ENCODE peak calls at places on chromosomes 12 and 14, in seven cellular contexts. A, V, J, P, X, K and Y are unnamed samples.

GRCh38 chr12:26125451-26126339 is 858 bp upstream of the BHLHE41 start:
- DNase-seq in V (peak; percentile 78), P (peak; percentile 92), J (peak; percentile 83), A (peak; percentile 74), X (peak; percentile 90), K (peak; percentile 81), Y (no peak)

GRCh38 chr14:102777711-102778615 is 714 bp downstream of the TRAF3 start:
- DNase-seq in J (peak; percentile 72), K (no peak), P (peak; percentile 46), X (no peak), A (no peak), V (no peak), Y (peak; percentile 39)

GRCh38 chr14:89228921-89229639 is 188.0 kb downstream of the FOXN3 start:
- DNase-seq in J (no peak), P (no peak), K (no peak), X (no peak), V (no peak), A (peak; percentile 49), Y (no peak)

GRCh38 chr12:103765322-103765721 is 75.7 kb downstream of the NT5DC3 start:
- DNase-seq in J (no peak), X (no peak), K (no peak), V (no peak), P (no peak), A (no peak), Y (no peak)

GRCh38 chr12:32344047-32344446 is 55.3 kb upstream of the FGD4 start:
- DNase-seq in X (no peak), A (no peak), V (no peak), J (no peak), P (peak; percentile 12), K (no peak), Y (no peak)

GRCh38 chr12:107448198-107448597 is 237.4 kb upstream of the PWP1 start:
- DNase-seq in X (no peak), P (no peak), J (peak; percentile 40), K (no peak), A (no peak), V (no peak), Y (no peak)

GRCh38 chr12:16588812-16589211 is 17.1 kb downstream of the LMO3 start:
- DNase-seq in P (no peak), A (no peak), X (no peak), J (no peak), K (no peak), V (no peak), Y (no peak)

GRCh38 chr14:41000350-41000749 is 606.3 kb upstream of the LRFN5 start:
- DNase-seq in K (no peak), X (no peak), J (no peak), A (no peak), P (no peak), V (no peak), Y (no peak)

GRCh38 chr12:124538194-124539082 is 29.0 kb downstream of the NCOR2 start:
- DNase-seq in X (no peak), A (no peak), P (no peak), J (peak; percentile 72), V (no peak), K (no peak), Y (no peak)
- H3K27ac ChIP-seq in X (peak overlapping the region; percentile 73), A (peak overlapping the region; percentile 69), P (no peak overlapping the region), J (peak overlapping the region; percentile 96), V (no peak overlapping the region), K (peak overlapping the region; percentile 61), Y (no peak overlapping the region)

DNA sequence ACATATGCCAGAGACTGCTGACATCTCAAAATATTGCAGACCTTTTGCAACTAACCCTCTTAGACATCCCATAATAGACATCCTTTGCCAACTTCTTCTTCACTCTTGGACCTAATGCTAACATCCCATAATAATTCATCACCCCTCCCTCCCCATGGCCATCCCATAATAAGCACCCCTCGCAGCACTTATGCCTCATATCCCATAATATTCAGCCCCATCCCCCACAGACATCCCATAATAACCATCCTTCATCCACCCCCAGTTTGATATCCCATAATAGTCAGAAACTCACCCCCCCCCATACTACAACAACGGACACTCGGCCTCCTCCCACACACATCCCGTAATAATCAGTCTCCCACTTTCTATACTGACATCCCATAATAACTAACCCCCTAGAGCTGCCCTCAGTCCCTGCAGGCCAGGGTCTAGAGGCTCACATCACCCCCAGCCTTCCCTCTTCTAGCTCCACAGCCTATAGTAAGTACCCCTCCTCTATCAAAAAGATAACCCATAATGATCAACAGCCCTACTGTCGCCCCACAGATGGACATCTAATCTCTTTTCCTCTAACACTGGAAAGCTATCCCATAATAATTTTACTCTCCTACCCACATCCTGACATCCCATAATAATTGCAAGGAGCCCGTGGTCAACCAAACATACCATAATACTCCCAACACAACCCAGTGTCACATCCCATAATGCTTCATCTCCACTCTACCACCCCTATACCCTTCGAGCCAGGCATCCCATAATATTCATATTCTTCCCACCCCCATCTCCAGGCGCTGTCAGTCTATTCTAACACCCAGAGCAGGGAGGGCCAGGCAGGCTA is 792 bp upstream of the CHD4 start:
- DNase-seq in X (peak; percentile 82), V (peak; percentile 59), A (peak; percentile 77), J (peak; percentile 66), K (peak; percentile 76), P (peak; percentile 83), Y (peak; percentile 77)
- H3K4me1 ChIP-seq in X (peaks cover 43% of the 10 kb centered on the region), V (peaks cover 15% of the 10 kb centered on the region), A (peaks cover 48% of the 10 kb centered on the region), J (peaks cover 60% of the 10 kb centered on the region), K (peaks cover 41% of the 10 kb centered on the region), P (peaks cover 49% of the 10 kb centered on the region), Y (peaks cover 46% of the 10 kb centered on the region)

GRCh38 chr12:120631097-120631496 is 9.3 kb upstream of the CABP1 start:
- DNase-seq in P (no peak), A (no peak), V (no peak), K (no peak), X (no peak), J (no peak), Y (no peak)
- H3K27ac ChIP-seq in P (no peak overlapping the region), A (no peak overlapping the region), V (no peak overlapping the region), K (no peak overlapping the region), X (no peak overlapping the region), J (no peak overlapping the region), Y (no peak overlapping the region)

DNA sequence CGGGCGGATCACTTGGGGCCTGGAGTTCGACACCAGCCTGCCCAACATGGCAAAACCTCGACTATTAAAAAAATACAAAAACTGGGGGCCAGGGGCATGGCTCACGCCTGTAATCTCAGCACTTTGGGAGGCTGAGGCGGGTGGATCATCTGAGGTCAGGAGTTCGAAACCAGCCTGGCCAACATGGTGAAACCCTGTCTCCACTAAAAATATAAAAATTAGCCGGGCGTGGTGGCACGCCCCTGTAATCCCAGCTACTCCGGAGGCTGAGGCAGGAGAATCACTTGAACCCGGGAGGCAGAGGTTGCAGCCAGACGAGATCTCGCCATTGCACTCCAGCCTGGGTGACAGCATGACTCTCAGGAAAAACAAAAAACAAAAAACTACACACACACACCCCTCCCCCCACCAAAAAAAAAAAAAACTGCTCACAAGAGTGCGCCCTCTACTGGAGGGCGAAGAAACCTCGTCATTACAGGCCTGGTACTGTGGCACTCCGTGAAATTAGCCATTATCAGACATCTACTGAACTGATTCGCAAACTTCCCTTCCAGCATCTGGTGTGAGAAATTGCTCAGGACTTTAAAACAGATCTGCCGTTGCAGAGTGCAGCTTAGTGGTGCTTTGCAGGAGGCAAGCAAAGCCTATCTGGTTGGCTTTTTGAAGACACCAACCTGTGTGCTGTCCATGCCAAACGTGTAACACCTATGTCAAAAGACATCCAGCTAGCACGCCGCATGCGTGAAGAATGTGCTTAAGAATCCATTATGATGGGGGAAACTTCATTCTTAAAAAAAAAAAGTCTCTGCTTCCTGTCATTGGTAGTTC is 7.7 kb downstream of the PPP1R3E start:
- DNase-seq in X (peak; percentile 54), J (peak; percentile 54), K (no peak), A (peak; percentile 28), V (peak; percentile 40), P (peak; percentile 27), Y (peak; percentile 56)
- H3K4me1 ChIP-seq in X (peaks cover 22% of the 10 kb centered on the region), J (peaks cover 4% of the 10 kb centered on the region), K (peaks cover 2% of the 10 kb centered on the region), A (peaks cover 40% of the 10 kb centered on the region), V (peaks cover 3% of the 10 kb centered on the region), P (peaks cover 1% of the 10 kb centered on the region), Y (peaks cover 11% of the 10 kb centered on the region)

GRCh38 chr14:23543403-23543802 is 8.2 kb downstream of the ZFHX2 start:
- DNase-seq in K (no peak), V (no peak), X (no peak), A (no peak), P (no peak), J (no peak), Y (no peak)

GRCh38 chr14:23546450-23547035 is 5.0 kb downstream of the ZFHX2 start:
- DNase-seq in V (no peak), K (no peak), A (no peak), X (no peak), J (no peak), P (no peak), Y (no peak)

GRCh38 chr14:23547924-23548323 is 3.6 kb downstream of the ZFHX2 start:
- DNase-seq in X (no peak), V (no peak), P (no peak), J (no peak), A (no peak), K (no peak), Y (no peak)

GRCh38 chr14:23544511-23545447 is 6.8 kb downstream of the ZFHX2 start:
- DNase-seq in K (no peak), A (peak; percentile 66), X (no peak), J (no peak), P (no peak), V (no peak), Y (no peak)

DNA sequence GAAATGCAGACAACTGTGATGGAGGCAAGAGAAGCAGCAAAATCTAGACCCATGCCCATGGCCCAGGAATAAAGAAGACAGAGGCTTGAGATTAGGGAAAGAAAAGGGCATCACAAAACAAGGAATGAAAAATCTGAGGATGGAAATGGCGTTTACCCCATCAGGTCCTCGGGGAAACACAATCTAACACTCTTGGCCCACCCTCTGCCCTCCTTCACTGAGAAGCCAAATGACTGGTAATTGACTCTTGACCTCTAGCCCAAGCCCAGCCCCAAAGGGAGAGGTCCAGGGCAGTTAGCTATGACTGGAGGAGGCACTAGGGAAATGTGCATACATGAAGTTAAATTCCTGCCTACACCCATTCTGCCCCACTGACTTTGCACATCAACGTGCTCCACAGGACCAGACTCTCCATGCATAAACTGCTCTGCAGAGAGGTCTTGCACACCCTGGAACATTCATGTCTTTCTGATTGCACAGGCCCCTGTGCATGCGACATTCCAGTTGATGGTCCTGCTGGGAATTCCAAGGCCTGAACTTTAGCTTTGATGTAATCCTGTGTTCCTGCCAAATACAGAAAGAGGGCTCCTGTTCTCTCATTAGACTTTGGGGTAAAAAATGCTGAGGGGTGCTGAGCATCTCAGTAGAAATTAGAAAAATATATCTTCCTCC is 5.7 kb downstream of the ZFHX2 start:
- DNase-seq in X (no peak), J (no peak), P (no peak), V (no peak), A (no peak), K (no peak), Y (no peak)
- H3K27ac ChIP-seq in X (no peak overlapping the region), J (no peak overlapping the region), P (no peak overlapping the region), V (no peak overlapping the region), A (peak overlapping the region; percentile 77), K (no peak overlapping the region), Y (no peak overlapping the region)

DNA sequence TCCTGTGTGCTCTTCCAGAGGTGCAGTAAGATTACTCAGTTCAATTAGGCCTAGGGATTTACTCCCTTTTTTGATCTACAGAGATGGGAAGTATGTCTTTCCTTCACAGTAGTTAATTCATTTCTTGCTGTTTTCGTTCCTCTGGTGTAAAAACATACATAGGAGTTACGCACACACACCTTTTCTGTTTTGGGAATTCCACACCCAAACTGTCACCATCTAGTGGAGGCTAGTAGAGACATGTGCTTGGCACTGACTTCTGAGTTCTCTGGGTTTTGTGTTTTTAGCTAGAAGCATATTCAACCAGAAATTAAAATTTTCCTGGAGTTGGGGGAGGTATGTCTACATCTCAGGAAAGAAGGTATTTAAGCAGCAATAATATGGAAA is 1.4 kb downstream of the SUSD6 start:
- DNase-seq in X (no peak), P (no peak), V (no peak), J (no peak), K (no peak), A (no peak), Y (no peak)
- H3K4me1 ChIP-seq in X (peaks cover 62% of the 10 kb centered on the region), P (peaks cover 17% of the 10 kb centered on the region), V (peaks cover 8% of the 10 kb centered on the region), J (peaks cover 34% of the 10 kb centered on the region), K (peaks cover 18% of the 10 kb centered on the region), A (peaks cover 71% of the 10 kb centered on the region), Y (peaks cover 67% of the 10 kb centered on the region)